ENCODE peak calls at places on chromosomes 2 and 18, in six cellular contexts. X is H9, N is K562, B is neuronal stem cell, D is fibroblast of lung, Y is GM23248. S is an unnamed sample.
A peak's percentile ranks its signal among the peaks of the same experiment; 100 is the strongest.

GRCh38 chr2:8251291-8251690 is 430.6 kb upstream of the ID2 start:
- DNase-seq in X (no peak), N (no peak), B (no peak), D (no peak), Y (no peak), S (no peak)

GRCh38 chr2:72035518-72036172 is 112.0 kb downstream of the CYP26B1 start:
- DNase-seq in X (peak; percentile 23), N (peak; percentile 35), B (no peak), D (peak; percentile 6), Y (peak; percentile 46), S (no peak)

GRCh38 chr2:43251171-43251731 is 24.8 kb upstream of the ZFP36L2 start:
- DNase-seq in X (no peak), N (no peak), B (no peak), D (peak; percentile 83), Y (peak; percentile 76), S (no peak)

GRCh38 chr18:56861244-56861643 is 210.1 kb downstream of the WDR7 start:
- DNase-seq in X (no peak), N (no peak), B (no peak), D (no peak), Y (no peak), S (no peak)

GRCh38 chr18:78512080-78512601 is 467.5 kb upstream of the SALL3 start:
- DNase-seq in X (no peak), N (no peak), B (no peak), D (no peak), Y (no peak), S (no peak)

GRCh38 chr2:95017308-95017630 is 8.2 kb upstream of the MAL start:
- DNase-seq in X (no peak), N (no peak), B (no peak), D (no peak), Y (no peak), S (no peak)

GRCh38 chr2:112737544-112738232 is 16.9 kb downstream of the NT5DC4 start:
- DNase-seq in X (no peak), N (no peak), B (no peak), D (no peak), Y (no peak), S (no peak)

GRCh38 chr2:219631925-219632757 is 4.7 kb downstream of the SLC4A3 start:
- DNase-seq in X (peak; percentile 17), N (no peak), B (no peak), D (no peak), Y (no peak), S (no peak)

GRCh38 chr2:12726271-12726670 is 9.5 kb downstream of the TRIB2 start:
- DNase-seq in X (no peak), N (no peak), B (no peak), D (no peak), Y (no peak), S (no peak)

GRCh38 chr18:5239447-5239846 is 42.4 kb upstream of the AKAIN1 start:
- DNase-seq in X (no peak), N (no peak), B (no peak), D (no peak), Y (no peak), S (no peak)

GRCh38 chr2:157321514-157321913 is 4.1 kb downstream of the ERMN start:
- DNase-seq in X (no peak), N (no peak), B (no peak), D (no peak), Y (no peak), S (no peak)

GRCh38 chr18:48885266-48885950 is 65.4 kb downstream of the SMAD7 start:
- DNase-seq in X (no peak), N (no peak), B (no peak), D (no peak), Y (no peak), S (no peak)

GRCh38 chr2:78245394-78246140 is 723.4 kb upstream of the LRRTM4 start:
- DNase-seq in X (no peak), N (no peak), B (peak; percentile 30), D (no peak), Y (no peak), S (no peak)

GRCh38 chr2:138267902-138268254 is 233.7 kb upstream of the SPOPL start:
- DNase-seq in X (no peak), N (no peak), B (no peak), D (no peak), Y (no peak), S (no peak)

GRCh38 chr2:216796096-216796840 is 63.6 kb downstream of the TNP1 start:
- DNase-seq in X (no peak), N (no peak), B (no peak), D (no peak), Y (no peak), S (no peak)

GRCh38 chr2:237682151-237682550 is 54.8 kb downstream of the LRRFIP1 start:
- DNase-seq in X (no peak), N (no peak), B (no peak), D (no peak), Y (no peak), S (no peak)

GRCh38 chr2:173571021-173571821 is 216.5 kb downstream of the CDCA7 start:
- DNase-seq in X (no peak), N (no peak), B (peak; percentile 8), D (peak; percentile 73), Y (peak; percentile 50), S (no peak)
- H3K9ac ChIP-seq in X (no peak overlapping the region), N (no peak overlapping the region), B (no peak overlapping the region), D (no peak overlapping the region), Y (no peak overlapping the region), S (no peak overlapping the region)

DNA sequence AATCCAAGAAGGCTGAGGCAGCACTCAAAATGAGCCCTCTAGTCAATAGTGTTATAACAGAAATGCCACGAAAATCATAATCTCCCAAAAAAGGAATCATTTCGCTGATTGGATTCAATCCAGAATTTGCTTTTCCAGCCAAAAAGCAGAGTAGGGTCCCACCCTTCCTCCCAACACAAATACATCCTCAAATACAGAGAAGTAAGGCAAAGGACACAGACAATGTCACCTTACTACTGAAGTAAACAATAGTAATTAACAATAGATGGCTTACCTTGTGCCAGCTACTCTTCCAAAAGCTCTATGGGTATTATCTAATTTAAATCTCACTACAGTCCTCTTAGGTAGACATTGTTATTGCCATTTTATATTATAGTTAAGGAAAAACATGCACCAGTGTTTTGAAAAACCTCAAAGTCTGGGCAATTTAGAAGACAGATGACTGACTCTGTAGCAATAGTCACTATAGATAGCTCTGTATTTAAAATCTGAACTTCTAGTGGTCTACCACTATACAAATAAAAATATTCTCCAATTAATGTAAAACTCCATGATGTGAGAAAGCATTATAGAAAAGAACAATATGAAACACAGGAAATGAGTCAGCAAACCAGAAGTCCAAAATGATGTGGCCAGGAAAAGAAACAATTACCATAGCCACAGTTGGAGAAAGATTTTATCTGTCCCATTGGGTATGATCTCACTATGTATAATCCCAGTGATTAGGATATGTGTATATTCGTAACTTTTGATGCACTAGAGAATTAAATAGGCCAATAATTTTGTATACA is 305.0 kb upstream of the ERBB4 start:
- DNase-seq in X (no peak), N (no peak), B (no peak), D (peak; percentile 58), Y (peak; percentile 93), S (no peak)
- H3K9ac ChIP-seq in X (no peak overlapping the region), N (no peak overlapping the region), B (no peak overlapping the region), D (no peak overlapping the region), Y (peak overlapping the region; percentile 70), S (no peak overlapping the region)

GRCh38 chr2:74889159-74889558 is 55.2 kb downstream of the HK2 start:
- DNase-seq in X (no peak), N (no peak), B (no peak), D (no peak), Y (no peak), S (no peak)

GRCh38 chr2:74886811-74887210 is 52.9 kb downstream of the HK2 start:
- DNase-seq in X (no peak), N (no peak), B (no peak), D (no peak), Y (no peak), S (peak; percentile 57)

GRCh38 chr2:74886251-74886650 is 52.3 kb downstream of the HK2 start:
- DNase-seq in X (no peak), N (no peak), B (no peak), D (no peak), Y (no peak), S (no peak)

GRCh38 chr2:74887961-74888670 is 54.2 kb downstream of the HK2 start:
- DNase-seq in X (no peak), N (no peak), B (no peak), D (peak; percentile 33), Y (peak; percentile 73), S (no peak)

GRCh38 chr2:74887445-74887951 is 53.6 kb downstream of the HK2 start:
- DNase-seq in X (no peak), N (no peak), B (no peak), D (peak; percentile 65), Y (peak; percentile 87), S (no peak)
- H3K9ac ChIP-seq in X (no peak overlapping the region), N (no peak overlapping the region), B (no peak overlapping the region), D (no peak overlapping the region), Y (peak overlapping the region; percentile 59), S (no peak overlapping the region)

GRCh38 chr2:227761734-227762476 is 16.2 kb downstream of the SCYGR8 start:
- DNase-seq in X (no peak), N (no peak), B (no peak), D (no peak), Y (peak; percentile 12), S (no peak)
- H3K9ac ChIP-seq in X (no peak overlapping the region), N (no peak overlapping the region), B (no peak overlapping the region), D (no peak overlapping the region), Y (no peak overlapping the region), S (no peak overlapping the region)

GRCh38 chr2:127564429-127565260 is 29.2 kb downstream of the MYO7B start:
- DNase-seq in X (peak; percentile 15), N (no peak), B (no peak), D (no peak), Y (no peak), S (no peak)
- H3K9ac ChIP-seq in X (no peak overlapping the region), N (no peak overlapping the region), B (peak overlapping the region; percentile 18), D (no peak overlapping the region), Y (no peak overlapping the region), S (no peak overlapping the region)

DNA sequence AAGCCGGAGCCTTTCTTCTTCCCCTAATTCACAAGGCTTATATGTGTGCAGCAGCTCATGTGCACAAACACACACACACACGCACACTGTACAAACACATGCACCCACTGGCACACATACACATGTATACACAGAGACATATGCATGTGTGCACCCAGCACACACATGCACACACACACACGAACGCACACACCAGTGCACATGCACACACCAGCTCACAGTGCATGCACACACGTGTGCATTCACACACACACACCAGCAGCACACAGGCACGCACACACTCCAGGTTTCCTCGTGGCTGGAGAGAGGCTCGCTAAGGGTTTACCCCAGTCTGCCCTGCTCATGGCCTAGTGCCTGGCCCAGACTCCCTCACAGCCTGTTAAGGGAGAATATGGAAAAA is 234.0 kb downstream of the EIPR1 start:
- DNase-seq in X (peak; percentile 10), N (no peak), B (no peak), D (no peak), Y (no peak), S (no peak)
- H3K9ac ChIP-seq in X (no peak overlapping the region), N (no peak overlapping the region), B (no peak overlapping the region), D (no peak overlapping the region), Y (no peak overlapping the region), S (no peak overlapping the region)

DNA sequence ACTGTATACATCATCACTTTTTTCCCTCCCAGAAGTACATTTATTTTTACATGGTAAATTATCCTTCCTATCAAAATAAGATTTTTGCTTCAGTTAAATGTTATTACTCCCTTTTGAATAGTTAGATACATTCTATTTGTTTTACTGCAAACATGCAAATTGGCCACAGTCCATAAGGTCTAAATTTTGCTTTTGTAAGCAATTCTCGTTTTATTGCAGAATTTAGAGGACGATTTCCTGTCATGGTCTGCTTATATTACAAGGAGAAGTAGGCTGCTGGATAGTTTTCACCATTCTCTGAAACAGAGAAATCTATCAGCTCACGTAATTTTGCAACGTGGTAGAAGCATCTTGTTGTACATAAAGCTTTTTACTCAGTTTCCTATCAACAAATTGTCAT is 1632.5 kb downstream of the LRP1B start:
- DNase-seq in X (no peak), N (no peak), B (no peak), D (peak; percentile 24), Y (no peak), S (no peak)
- H3K9ac ChIP-seq in X (no peak overlapping the region), N (no peak overlapping the region), B (no peak overlapping the region), D (no peak overlapping the region), Y (no peak overlapping the region), S (no peak overlapping the region)